ENCODE peak calls at places on chromosome 12, in nine cellular contexts. One of them, this sample, is unnamed.
A peak's percentile ranks its signal among the peaks of the same experiment; 100 is the strongest.

GRCh38 chr12:121568971-121569808 is 11.6 kb downstream of the KDM2B start:
- DNase-seq in AG10803: peak; percentile 61
- DNase-seq in breast epithelium: no peak
- DNase-seq in fibroblast of pulmonary artery: peak; percentile 60
- DNase-seq in HFF-Myc: no peak
- DNase-seq in MCF 10A: no peak
- DNase-seq in smooth muscle cell of the brain vasculature: no peak
- DNase-seq in left ventricle myocardium inferior: peak; percentile 26
- DNase-seq in caudate nucleus: no peak
- DNase-seq in this sample: no peak

GRCh38 chr12:41188058-41188840 is at the start of gene PDZRN4:
- DNase-seq in AG10803: no peak
- DNase-seq in breast epithelium: no peak
- DNase-seq in fibroblast of pulmonary artery: no peak
- DNase-seq in HFF-Myc: no peak
- DNase-seq in MCF 10A: no peak
- DNase-seq in smooth muscle cell of the brain vasculature: no peak
- DNase-seq in left ventricle myocardium inferior: no peak
- DNase-seq in caudate nucleus: no peak
- DNase-seq in this sample: no peak

GRCh38 chr12:57859121-57859520 is 12.6 kb upstream of the CTDSP2 start:
- DNase-seq in AG10803: no peak
- DNase-seq in breast epithelium: no peak
- DNase-seq in fibroblast of pulmonary artery: no peak
- DNase-seq in HFF-Myc: no peak
- DNase-seq in MCF 10A: no peak
- DNase-seq in smooth muscle cell of the brain vasculature: no peak
- DNase-seq in left ventricle myocardium inferior: no peak
- DNase-seq in caudate nucleus: no peak
- DNase-seq in this sample: no peak

GRCh38 chr12:27861428-27862167 is 81.6 kb upstream of the MANSC4 start:
- DNase-seq in AG10803: peak; percentile 40
- DNase-seq in breast epithelium: no peak
- DNase-seq in fibroblast of pulmonary artery: peak; percentile 58
- DNase-seq in HFF-Myc: no peak
- DNase-seq in MCF 10A: no peak
- DNase-seq in smooth muscle cell of the brain vasculature: no peak
- DNase-seq in left ventricle myocardium inferior: peak; percentile 72
- DNase-seq in caudate nucleus: no peak
- DNase-seq in this sample: no peak

GRCh38 chr12:68067762-68068376 is 78.6 kb downstream of the IFNG-AS1 start:
- DNase-seq in AG10803: peak; percentile 1
- DNase-seq in breast epithelium: no peak
- DNase-seq in fibroblast of pulmonary artery: peak; percentile 1
- DNase-seq in HFF-Myc: no peak
- DNase-seq in MCF 10A: peak; percentile 18
- DNase-seq in smooth muscle cell of the brain vasculature: no peak
- DNase-seq in left ventricle myocardium inferior: no peak
- DNase-seq in caudate nucleus: no peak
- DNase-seq in this sample: no peak

GRCh38 chr12:74235342-74235741 is 302.3 kb upstream of the ATXN7L3B start:
- DNase-seq in AG10803: no peak
- DNase-seq in breast epithelium: no peak
- DNase-seq in fibroblast of pulmonary artery: no peak
- DNase-seq in HFF-Myc: no peak
- DNase-seq in MCF 10A: no peak
- DNase-seq in smooth muscle cell of the brain vasculature: no peak
- DNase-seq in left ventricle myocardium inferior: no peak
- DNase-seq in caudate nucleus: no peak
- DNase-seq in this sample: no peak

GRCh38 chr12:4383304-4383865 is 3.9 kb upstream of the FGF23 start:
- DNase-seq in AG10803: no peak
- DNase-seq in breast epithelium: no peak
- DNase-seq in fibroblast of pulmonary artery: no peak
- DNase-seq in HFF-Myc: no peak
- DNase-seq in MCF 10A: peak; percentile 8
- DNase-seq in smooth muscle cell of the brain vasculature: no peak
- DNase-seq in left ventricle myocardium inferior: no peak
- DNase-seq in caudate nucleus: no peak
- DNase-seq in this sample: no peak

GRCh38 chr12:52542157-52542556 is 10.8 kb downstream of the KRT71 start:
- DNase-seq in AG10803: no peak
- DNase-seq in breast epithelium: no peak
- DNase-seq in fibroblast of pulmonary artery: no peak
- DNase-seq in HFF-Myc: no peak
- DNase-seq in MCF 10A: no peak
- DNase-seq in smooth muscle cell of the brain vasculature: no peak
- DNase-seq in left ventricle myocardium inferior: no peak
- DNase-seq in caudate nucleus: no peak
- DNase-seq in this sample: no peak

GRCh38 chr12:101045486-101046474 is 164.3 kb downstream of the SLC5A8 start:
- DNase-seq in AG10803: peak; percentile 29
- DNase-seq in breast epithelium: no peak
- DNase-seq in fibroblast of pulmonary artery: peak; percentile 67
- DNase-seq in HFF-Myc: no peak
- DNase-seq in MCF 10A: no peak
- DNase-seq in smooth muscle cell of the brain vasculature: no peak
- DNase-seq in left ventricle myocardium inferior: no peak
- DNase-seq in caudate nucleus: no peak
- DNase-seq in this sample: no peak

GRCh38 chr12:89051065-89051677 is 301.1 kb downstream of the DUSP6 start:
- DNase-seq in AG10803: peak; percentile 69
- DNase-seq in breast epithelium: no peak
- DNase-seq in fibroblast of pulmonary artery: peak; percentile 89
- DNase-seq in HFF-Myc: no peak
- DNase-seq in MCF 10A: peak; percentile 80
- DNase-seq in smooth muscle cell of the brain vasculature: peak; percentile 56
- DNase-seq in left ventricle myocardium inferior: no peak
- DNase-seq in caudate nucleus: no peak
- DNase-seq in this sample: no peak

GRCh38 chr12:125533434-125534029 is 468.3 kb downstream of the AACS start:
- DNase-seq in AG10803: no peak
- DNase-seq in breast epithelium: no peak
- DNase-seq in fibroblast of pulmonary artery: no peak
- DNase-seq in HFF-Myc: no peak
- DNase-seq in MCF 10A: peak; percentile 34
- DNase-seq in smooth muscle cell of the brain vasculature: no peak
- DNase-seq in left ventricle myocardium inferior: peak; percentile 17
- DNase-seq in caudate nucleus: no peak
- DNase-seq in this sample: no peak

GRCh38 chr12:32561931-32562341 is 117.2 kb upstream of the DNM1L start:
- DNase-seq in AG10803: no peak
- DNase-seq in breast epithelium: no peak
- DNase-seq in fibroblast of pulmonary artery: no peak
- DNase-seq in HFF-Myc: peak; percentile 68
- DNase-seq in MCF 10A: no peak
- DNase-seq in smooth muscle cell of the brain vasculature: no peak
- DNase-seq in left ventricle myocardium inferior: no peak
- DNase-seq in caudate nucleus: no peak
- DNase-seq in this sample: no peak

GRCh38 chr12:85562765-85563164 is 273.4 kb downstream of the RASSF9 start:
- DNase-seq in AG10803: no peak
- DNase-seq in breast epithelium: no peak
- DNase-seq in fibroblast of pulmonary artery: no peak
- DNase-seq in HFF-Myc: no peak
- DNase-seq in MCF 10A: no peak
- DNase-seq in smooth muscle cell of the brain vasculature: no peak
- DNase-seq in left ventricle myocardium inferior: no peak
- DNase-seq in caudate nucleus: no peak
- DNase-seq in this sample: no peak

GRCh38 chr12:8746046-8746445 is 48.3 kb downstream of the RIMKLB start:
- DNase-seq in AG10803: no peak
- DNase-seq in breast epithelium: no peak
- DNase-seq in fibroblast of pulmonary artery: no peak
- DNase-seq in HFF-Myc: no peak
- DNase-seq in MCF 10A: no peak
- DNase-seq in smooth muscle cell of the brain vasculature: no peak
- DNase-seq in left ventricle myocardium inferior: no peak
- DNase-seq in caudate nucleus: no peak
- DNase-seq in this sample: no peak

GRCh38 chr12:113239288-113239771 is 18.1 kb downstream of the TPCN1 start:
- DNase-seq in AG10803: no peak
- DNase-seq in breast epithelium: no peak
- DNase-seq in fibroblast of pulmonary artery: no peak
- DNase-seq in HFF-Myc: no peak
- DNase-seq in MCF 10A: no peak
- DNase-seq in smooth muscle cell of the brain vasculature: no peak
- DNase-seq in left ventricle myocardium inferior: no peak
- DNase-seq in caudate nucleus: no peak
- DNase-seq in this sample: peak; percentile 12

GRCh38 chr12:20822415-20822814 is 11.9 kb downstream of the SLCO1B3 start:
- DNase-seq in AG10803: no peak
- DNase-seq in breast epithelium: no peak
- DNase-seq in fibroblast of pulmonary artery: no peak
- DNase-seq in HFF-Myc: no peak
- DNase-seq in MCF 10A: no peak
- DNase-seq in smooth muscle cell of the brain vasculature: no peak
- DNase-seq in left ventricle myocardium inferior: no peak
- DNase-seq in caudate nucleus: no peak
- DNase-seq in this sample: no peak

GRCh38 chr12:47899466-47899865 is 5.3 kb downstream of the VDR start:
- DNase-seq in AG10803: no peak
- DNase-seq in breast epithelium: no peak
- DNase-seq in fibroblast of pulmonary artery: no peak
- DNase-seq in HFF-Myc: no peak
- DNase-seq in MCF 10A: no peak
- DNase-seq in smooth muscle cell of the brain vasculature: no peak
- DNase-seq in left ventricle myocardium inferior: no peak
- DNase-seq in caudate nucleus: no peak
- DNase-seq in this sample: no peak